ENCODE peak calls at places on chromosome 6, in eight cellular contexts. One of them, this sample, is unnamed.

GRCh38 chr6:165767228-165767627 is 104.2 kb upstream of the PDE10A start:
- DNase-seq in EL: no peak
- DNase-seq in AG20443: no peak
- DNase-seq in effector memory CD4-positive, alpha-beta T cell: no peak
- DNase-seq in stimulated activated CD4-positive, alpha-beta T cell treated with anti-CD3 and anti-CD28 coated beads, Interleukin-15, amount 100 ng/mL, for 24 hours: no peak
- DNase-seq in HuH-7: no peak
- DNase-seq in effector CD4-positive, alpha-beta T cell: no peak
- DNase-seq in Peyer's patch: no peak
- DNase-seq in this sample: no peak

GRCh38 chr6:85684809-85685171 is 42.1 kb upstream of the SYNCRIP start:
- DNase-seq in EL: no peak
- DNase-seq in AG20443: no peak
- DNase-seq in effector memory CD4-positive, alpha-beta T cell: no peak
- DNase-seq in stimulated activated CD4-positive, alpha-beta T cell treated with anti-CD3 and anti-CD28 coated beads, Interleukin-15, amount 100 ng/mL, for 24 hours: no peak
- DNase-seq in HuH-7: no peak
- DNase-seq in effector CD4-positive, alpha-beta T cell: no peak
- DNase-seq in Peyer's patch: no peak
- DNase-seq in this sample: no peak

GRCh38 chr6:41181566-41181965 is 18.6 kb upstream of the TREM2 start:
- DNase-seq in EL: peak; percentile 18
- DNase-seq in AG20443: no peak
- DNase-seq in effector memory CD4-positive, alpha-beta T cell: no peak
- DNase-seq in stimulated activated CD4-positive, alpha-beta T cell treated with anti-CD3 and anti-CD28 coated beads, Interleukin-15, amount 100 ng/mL, for 24 hours: no peak
- DNase-seq in HuH-7: no peak
- DNase-seq in effector CD4-positive, alpha-beta T cell: no peak
- DNase-seq in Peyer's patch: no peak
- DNase-seq in this sample: no peak

GRCh38 chr6:16361121-16361520 is 122.7 kb downstream of the GMPR start:
- DNase-seq in EL: no peak
- DNase-seq in AG20443: no peak
- DNase-seq in effector memory CD4-positive, alpha-beta T cell: no peak
- DNase-seq in stimulated activated CD4-positive, alpha-beta T cell treated with anti-CD3 and anti-CD28 coated beads, Interleukin-15, amount 100 ng/mL, for 24 hours: no peak
- DNase-seq in HuH-7: no peak
- DNase-seq in effector CD4-positive, alpha-beta T cell: no peak
- DNase-seq in Peyer's patch: no peak
- DNase-seq in this sample: no peak

GRCh38 chr6:106997392-106998257 is 23.1 kb upstream of the CD24 start:
- DNase-seq in EL: peak; percentile 71
- DNase-seq in AG20443: peak; percentile 78
- DNase-seq in effector memory CD4-positive, alpha-beta T cell: peak; percentile 20
- DNase-seq in stimulated activated CD4-positive, alpha-beta T cell treated with anti-CD3 and anti-CD28 coated beads, Interleukin-15, amount 100 ng/mL, for 24 hours: peak; percentile 68
- DNase-seq in HuH-7: peak; percentile 66
- DNase-seq in effector CD4-positive, alpha-beta T cell: peak; percentile 13
- DNase-seq in Peyer's patch: peak; percentile 62
- DNase-seq in this sample: peak; percentile 17

GRCh38 chr6:168774381-168774780 is 333.4 kb downstream of the SMOC2 start:
- DNase-seq in EL: no peak
- DNase-seq in AG20443: no peak
- DNase-seq in effector memory CD4-positive, alpha-beta T cell: no peak
- DNase-seq in stimulated activated CD4-positive, alpha-beta T cell treated with anti-CD3 and anti-CD28 coated beads, Interleukin-15, amount 100 ng/mL, for 24 hours: no peak
- DNase-seq in HuH-7: no peak
- DNase-seq in effector CD4-positive, alpha-beta T cell: no peak
- DNase-seq in Peyer's patch: no peak
- DNase-seq in this sample: no peak

GRCh38 chr6:167993831-167994230 is 3.6 kb upstream of the KIF25 start:
- DNase-seq in EL: no peak
- DNase-seq in AG20443: no peak
- DNase-seq in effector memory CD4-positive, alpha-beta T cell: no peak
- DNase-seq in stimulated activated CD4-positive, alpha-beta T cell treated with anti-CD3 and anti-CD28 coated beads, Interleukin-15, amount 100 ng/mL, for 24 hours: no peak
- DNase-seq in HuH-7: no peak
- DNase-seq in effector CD4-positive, alpha-beta T cell: no peak
- DNase-seq in Peyer's patch: no peak
- DNase-seq in this sample: no peak

GRCh38 chr6:112429226-112429625 is 82.1 kb downstream of the RFPL4B start:
- DNase-seq in EL: peak; percentile 46
- DNase-seq in AG20443: no peak
- DNase-seq in effector memory CD4-positive, alpha-beta T cell: no peak
- DNase-seq in stimulated activated CD4-positive, alpha-beta T cell treated with anti-CD3 and anti-CD28 coated beads, Interleukin-15, amount 100 ng/mL, for 24 hours: no peak
- DNase-seq in HuH-7: no peak
- DNase-seq in effector CD4-positive, alpha-beta T cell: no peak
- DNase-seq in Peyer's patch: no peak
- DNase-seq in this sample: no peak

GRCh38 chr6:28134015-28134414 is 7.7 kb upstream of the ZKSCAN8 start:
- DNase-seq in EL: peak; percentile 59
- DNase-seq in AG20443: peak; percentile 18
- DNase-seq in effector memory CD4-positive, alpha-beta T cell: no peak
- DNase-seq in stimulated activated CD4-positive, alpha-beta T cell treated with anti-CD3 and anti-CD28 coated beads, Interleukin-15, amount 100 ng/mL, for 24 hours: peak; percentile 19
- DNase-seq in HuH-7: no peak
- DNase-seq in effector CD4-positive, alpha-beta T cell: no peak
- DNase-seq in Peyer's patch: no peak
- DNase-seq in this sample: no peak

GRCh38 chr6:37558158-37558557 is 58.5 kb upstream of the CCDC167 start:
- DNase-seq in EL: no peak
- DNase-seq in AG20443: no peak
- DNase-seq in effector memory CD4-positive, alpha-beta T cell: no peak
- DNase-seq in stimulated activated CD4-positive, alpha-beta T cell treated with anti-CD3 and anti-CD28 coated beads, Interleukin-15, amount 100 ng/mL, for 24 hours: no peak
- DNase-seq in HuH-7: no peak
- DNase-seq in effector CD4-positive, alpha-beta T cell: no peak
- DNase-seq in Peyer's patch: no peak
- DNase-seq in this sample: no peak

GRCh38 chr6:165963750-165964149 is 203.9 kb downstream of the TBXT start:
- DNase-seq in EL: no peak
- DNase-seq in AG20443: no peak
- DNase-seq in effector memory CD4-positive, alpha-beta T cell: no peak
- DNase-seq in stimulated activated CD4-positive, alpha-beta T cell treated with anti-CD3 and anti-CD28 coated beads, Interleukin-15, amount 100 ng/mL, for 24 hours: no peak
- DNase-seq in HuH-7: no peak
- DNase-seq in effector CD4-positive, alpha-beta T cell: no peak
- DNase-seq in Peyer's patch: no peak
- DNase-seq in this sample: no peak

GRCh38 chr6:39599996-39600395 is 125.2 kb downstream of the KIF6 start:
- DNase-seq in EL: peak; percentile 0
- DNase-seq in AG20443: peak; percentile 22
- DNase-seq in effector memory CD4-positive, alpha-beta T cell: no peak
- DNase-seq in stimulated activated CD4-positive, alpha-beta T cell treated with anti-CD3 and anti-CD28 coated beads, Interleukin-15, amount 100 ng/mL, for 24 hours: no peak
- DNase-seq in HuH-7: no peak
- DNase-seq in effector CD4-positive, alpha-beta T cell: no peak
- DNase-seq in Peyer's patch: no peak
- DNase-seq in this sample: no peak

GRCh38 chr6:144334150-144334708 is 49.1 kb downstream of the UTRN start:
- DNase-seq in EL: no peak
- DNase-seq in AG20443: no peak
- DNase-seq in effector memory CD4-positive, alpha-beta T cell: peak; percentile 49
- DNase-seq in stimulated activated CD4-positive, alpha-beta T cell treated with anti-CD3 and anti-CD28 coated beads, Interleukin-15, amount 100 ng/mL, for 24 hours: peak; percentile 67
- DNase-seq in HuH-7: no peak
- DNase-seq in effector CD4-positive, alpha-beta T cell: peak; percentile 62
- DNase-seq in Peyer's patch: no peak
- DNase-seq in this sample: peak; percentile 90

GRCh38 chr6:90860822-90861601 is 274.1 kb upstream of the MAP3K7 start:
- DNase-seq in EL: peak; percentile 21
- DNase-seq in AG20443: peak; percentile 21
- DNase-seq in effector memory CD4-positive, alpha-beta T cell: no peak
- DNase-seq in stimulated activated CD4-positive, alpha-beta T cell treated with anti-CD3 and anti-CD28 coated beads, Interleukin-15, amount 100 ng/mL, for 24 hours: no peak
- DNase-seq in HuH-7: peak; percentile 17
- DNase-seq in effector CD4-positive, alpha-beta T cell: no peak
- DNase-seq in Peyer's patch: no peak
- DNase-seq in this sample: no peak

GRCh38 chr6:938271-939046 is 245.5 kb upstream of the EXOC2 start:
- DNase-seq in EL: no peak
- DNase-seq in AG20443: no peak
- DNase-seq in effector memory CD4-positive, alpha-beta T cell: no peak
- DNase-seq in stimulated activated CD4-positive, alpha-beta T cell treated with anti-CD3 and anti-CD28 coated beads, Interleukin-15, amount 100 ng/mL, for 24 hours: no peak
- DNase-seq in HuH-7: no peak
- DNase-seq in effector CD4-positive, alpha-beta T cell: no peak
- DNase-seq in Peyer's patch: no peak
- DNase-seq in this sample: no peak

GRCh38 chr6:16802071-16802470 is 40.8 kb upstream of the ATXN1 start:
- DNase-seq in EL: peak; percentile 13
- DNase-seq in AG20443: peak; percentile 88
- DNase-seq in effector memory CD4-positive, alpha-beta T cell: no peak
- DNase-seq in stimulated activated CD4-positive, alpha-beta T cell treated with anti-CD3 and anti-CD28 coated beads, Interleukin-15, amount 100 ng/mL, for 24 hours: no peak
- DNase-seq in HuH-7: no peak
- DNase-seq in effector CD4-positive, alpha-beta T cell: no peak
- DNase-seq in Peyer's patch: no peak
- DNase-seq in this sample: no peak

GRCh38 chr6:26194774-26195375 is 107.6 kb downstream of the HFE start:
- DNase-seq in EL: no peak
- DNase-seq in AG20443: no peak
- DNase-seq in effector memory CD4-positive, alpha-beta T cell: no peak
- DNase-seq in stimulated activated CD4-positive, alpha-beta T cell treated with anti-CD3 and anti-CD28 coated beads, Interleukin-15, amount 100 ng/mL, for 24 hours: no peak
- DNase-seq in HuH-7: no peak
- DNase-seq in effector CD4-positive, alpha-beta T cell: no peak
- DNase-seq in Peyer's patch: no peak
- DNase-seq in this sample: no peak

GRCh38 chr6:55882731-55883595 is 7.6 kb upstream of the BMP5 start:
- DNase-seq in EL: peak; percentile 94
- DNase-seq in AG20443: no peak
- DNase-seq in effector memory CD4-positive, alpha-beta T cell: no peak
- DNase-seq in stimulated activated CD4-positive, alpha-beta T cell treated with anti-CD3 and anti-CD28 coated beads, Interleukin-15, amount 100 ng/mL, for 24 hours: no peak
- DNase-seq in HuH-7: no peak
- DNase-seq in effector CD4-positive, alpha-beta T cell: no peak
- DNase-seq in Peyer's patch: no peak
- DNase-seq in this sample: no peak

This sample was measured in NK-92 treated with Interleukin-12 subunit alpha and Interleukin-12 subunit beta, amount 100 ng/mL, for 24 hours.